ENCODE peak calls at places on chromosomes 1 and 21, in four cellular contexts. E is GM12878, N is K562, T is H1. I is an unnamed sample. For H3K36me3, the result is how much of the 10 kb centered on the place peaks cover.

GRCh38 chr1:212514056-212514614 is 81.4 kb downstream of the NENF start:
- DNase-seq in E (no peak), N (peak), T (peak), I (peak)

GRCh38 chr1:179351281-179351680 is 14.5 kb upstream of the AXDND1 start:
- DNase-seq in E (no peak), N (no peak), T (no peak), I (no peak)

GRCh38 chr1:158286487-158286886 is 3.2 kb upstream of the CD1C start:
- DNase-seq in E (no peak), N (no peak), T (no peak), I (no peak)

GRCh38 chr1:25694591-25695007 is 78.0 kb downstream of the MAN1C1 start:
- DNase-seq in E (no peak), N (no peak), T (no peak), I (no peak)

GRCh38 chr1:81428998-81429397 is 371.7 kb upstream of the ADGRL2 start:
- DNase-seq in E (no peak), N (no peak), T (no peak), I (no peak)

GRCh38 chr1:182303778-182304177 is 87.8 kb downstream of the GLUL start:
- DNase-seq in E (peak), N (no peak), T (no peak), I (no peak)

GRCh38 chr1:219788700-219789099 is 139.7 kb downstream of the SLC30A10 start:
- DNase-seq in E (no peak), N (no peak), T (no peak), I (no peak)

GRCh38 chr1:224623310-224623714 is 7.2 kb downstream of the CNIH3 start:
- DNase-seq in E (no peak), N (no peak), T (no peak), I (no peak)

GRCh38 chr1:155125511-155125945 is 2.1 kb upstream of the EFNA1 start:
- DNase-seq in E (no peak), N (no peak), T (peak), I (no peak)

GRCh38 chr1:93734999-93735398 is 53.4 kb upstream of the BCAR3 start:
- DNase-seq in E (no peak), N (peak), T (no peak), I (no peak)

GRCh38 chr1:60279798-60280197 is 206.2 kb upstream of the C1orf87 start:
- DNase-seq in E (no peak), N (no peak), T (no peak), I (no peak)

GRCh38 chr1:182091083-182091482 is 29.6 kb upstream of the ZNF648 start:
- DNase-seq in E (no peak), N (no peak), T (no peak), I (no peak)

GRCh38 chr1:154445040-154445472 is 39.9 kb downstream of the IL6R start:
- DNase-seq in E (peak), N (no peak), T (no peak), I (no peak)

GRCh38 chr1:202143768-202144509 is 598 bp downstream of the ARL8A start:
- DNase-seq in E (no peak), N (peak), T (peak), I (no peak)

GRCh38 chr1:66968574-66968973 is 43.8 kb downstream of the MIER1 start:
- DNase-seq in E (no peak), N (no peak), T (no peak), I (no peak)
- H3K36me3 ChIP-seq in E (under half), N (half or more), T (under half), I (under half)

GRCh38 chr1:164754088-164754600 is 195.2 kb downstream of the PBX1 start:
- DNase-seq in E (no peak), N (no peak), T (no peak), I (no peak)
- TF ChIP-seq SP1 in E (no peak), N (no peak), T (no peak), I (no peak)

GRCh38 chr1:54866801-54867716 is 19.9 kb downstream of the DHCR24 start:
- DNase-seq in E (no peak), N (peak), T (no peak), I (no peak)

GRCh38 chr1:54865238-54866073 is 21.5 kb downstream of the DHCR24 start:
- DNase-seq in E (no peak), N (no peak), T (no peak), I (no peak)

GRCh38 chr1:54867717-54868057 is 19.3 kb downstream of the DHCR24 start:
- DNase-seq in E (no peak), N (no peak), T (no peak), I (no peak)

GRCh38 chr1:54863267-54863665 is 23.7 kb downstream of the DHCR24 start:
- DNase-seq in E (no peak), N (no peak), T (no peak), I (no peak)

DNA sequence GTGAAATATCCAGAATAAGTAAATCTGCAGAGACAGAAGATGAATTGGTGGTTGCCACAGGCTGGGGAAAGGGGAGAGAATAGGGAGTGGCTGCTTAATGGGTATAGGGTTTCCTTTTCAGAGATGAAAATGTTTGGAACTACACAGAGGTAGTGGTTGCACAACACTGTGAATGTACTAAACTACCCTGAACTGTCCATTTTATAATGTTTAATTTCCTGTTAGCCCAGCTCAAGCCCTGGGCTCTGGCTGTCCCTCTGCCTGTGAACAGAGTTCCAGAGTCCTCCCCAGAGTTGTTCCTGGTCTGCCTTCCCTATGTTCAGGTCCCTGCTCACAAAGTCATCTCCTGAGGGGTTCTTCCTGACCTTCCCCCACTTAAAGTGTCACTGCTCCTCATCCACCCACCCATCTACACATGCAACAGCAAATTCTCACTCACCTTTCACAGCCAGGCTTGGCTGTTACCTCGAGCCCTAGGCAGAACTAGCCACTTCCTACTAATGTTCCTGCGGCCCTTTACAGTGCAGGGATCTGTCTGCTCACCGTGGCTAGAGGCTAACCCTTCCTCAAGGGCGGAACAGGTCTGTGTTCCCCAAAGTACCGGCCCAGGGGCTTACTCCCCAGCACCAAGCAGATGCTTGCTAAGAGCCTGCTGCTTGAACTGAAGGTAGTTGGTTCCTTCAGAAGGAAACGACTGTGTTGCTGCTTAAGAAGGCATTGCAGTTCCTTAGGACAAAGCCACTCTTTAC is 22.4 kb downstream of the DHCR24 start:
- DNase-seq in E (no peak), N (no peak), T (no peak), I (no peak)
- H3K36me3 ChIP-seq in E (under half), N (half or more), T (half or more), I (under half)

GRCh38 chr1:8121261-8122159 is 95.4 kb upstream of the ERRFI1 start:
- DNase-seq in E (no peak), N (peak), T (no peak), I (peak)

GRCh38 chr1:8122160-8122476 is 96.0 kb upstream of the ERRFI1 start:
- DNase-seq in E (no peak), N (peak), T (no peak), I (no peak)

GRCh38 chr1:8118031-8118451 is 91.9 kb upstream of the ERRFI1 start:
- DNase-seq in E (no peak), N (no peak), T (no peak), I (no peak)

GRCh38 chr1:8122477-8123407 is 96.6 kb upstream of the ERRFI1 start:
- DNase-seq in E (no peak), N (peak), T (no peak), I (no peak)

GRCh38 chr1:8120693-8121260 is 94.7 kb upstream of the ERRFI1 start:
- DNase-seq in E (peak), N (no peak), T (no peak), I (no peak)
- TF ChIP-seq SP1 in E (no peak), N (no peak), T (no peak), I (no peak)

GRCh38 chr21:35036521-35037383 is 12.3 kb downstream of the RUNX1 start:
- DNase-seq in E (no peak), N (no peak), T (no peak), I (no peak)

GRCh38 chr21:35035116-35035515 is 14.0 kb downstream of the RUNX1 start:
- DNase-seq in E (no peak), N (no peak), T (no peak), I (no peak)

GRCh38 chr21:35035581-35035980 is 13.5 kb downstream of the RUNX1 start:
- DNase-seq in E (no peak), N (no peak), T (no peak), I (no peak)

GRCh38 chr21:35034203-35034926 is 14.7 kb downstream of the RUNX1 start:
- DNase-seq in E (no peak), N (no peak), T (no peak), I (no peak)

DNA sequence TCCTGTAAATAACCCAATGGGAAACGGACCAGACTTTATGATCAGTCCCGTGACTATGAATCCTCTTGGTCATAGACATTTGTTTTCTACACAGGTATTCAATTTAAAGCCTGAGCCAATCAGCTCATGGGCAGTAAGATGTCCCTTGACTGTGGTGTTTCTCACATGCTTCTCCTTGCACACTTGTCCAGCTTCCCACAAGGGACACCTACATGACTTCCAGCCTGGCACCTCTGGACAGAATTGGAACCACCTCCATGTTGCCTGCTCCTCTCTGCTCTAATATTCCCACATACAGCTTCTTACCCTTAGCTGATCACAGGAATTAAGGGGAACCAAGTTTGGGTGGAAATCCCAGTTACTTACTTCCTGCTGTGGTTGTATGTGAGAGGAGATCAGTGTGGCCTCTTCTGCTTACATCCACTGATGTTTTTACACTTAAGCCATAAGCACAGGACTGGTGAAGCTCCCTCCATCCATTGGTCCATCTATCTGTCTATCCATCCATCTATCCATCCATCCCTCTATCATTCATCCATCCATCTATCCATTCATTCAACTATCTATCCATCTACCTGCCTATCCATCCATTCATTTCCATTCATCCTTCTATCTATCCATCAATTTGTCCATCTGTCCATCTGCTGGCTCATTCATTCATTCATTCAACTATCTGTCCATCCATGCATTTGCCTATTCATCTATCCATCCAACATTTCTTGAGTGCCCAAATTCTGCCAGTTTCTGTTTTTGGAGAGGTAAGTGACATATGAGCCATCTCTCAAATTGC is 16.4 kb downstream of the RUNX1 start:
- DNase-seq in E (no peak), N (no peak), T (no peak), I (no peak)
- H3K36me3 ChIP-seq in E (under half), N (under half), T (under half), I (under half)

DNA sequence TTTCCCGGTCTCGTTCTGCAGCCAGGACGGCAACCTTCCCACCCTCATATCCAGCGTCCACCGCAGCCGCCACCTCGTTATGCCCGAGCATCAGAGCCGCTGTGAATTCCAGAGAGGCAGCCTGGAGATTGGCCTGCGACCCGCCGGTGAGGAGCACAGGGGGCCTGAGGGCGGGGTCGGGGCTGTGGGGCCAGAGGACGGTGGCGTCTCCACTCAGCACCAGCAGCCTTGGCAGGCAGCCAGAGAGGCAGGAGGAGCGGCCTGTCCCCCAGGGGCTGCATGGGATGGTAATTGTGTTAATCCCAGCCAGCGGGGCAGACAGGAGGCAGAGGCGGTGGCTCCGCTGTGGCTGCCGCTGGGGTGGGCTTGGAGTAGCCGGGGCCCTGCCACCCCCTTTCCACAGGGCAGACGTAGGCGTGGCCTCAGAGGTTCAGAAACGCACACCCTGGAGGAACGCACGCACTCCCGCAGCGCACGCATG is 12.1 kb downstream of the SAMD11 start:
- DNase-seq in E (no peak), N (peak), T (no peak), I (no peak)
- TF ChIP-seq SP1 in E (no peak), N (no peak), T (no peak), I (no peak)

I was measured in HCT116.